ENCODE peak calls at places on chromosomes 6 and 20, in four cellular contexts. Q is astrocyte, F is HCT116, K is tibial artery. G is an unnamed sample.

GRCh38 chr6:12483712-12484111 is 193.6 kb downstream of the EDN1 start:
- DNase-seq in K (no peak), Q (peak; percentile 99), F (peak; percentile 77), G (peak; percentile 88)

GRCh38 chr20:47568019-47568418 is 66.3 kb downstream of the NCOA3 start:
- DNase-seq in F (no peak), Q (peak; percentile 99), K (no peak), G (no peak)

GRCh38 chr6:27214126-27214601 is 33.3 kb upstream of the PRSS16 start:
- DNase-seq in K (no peak), F (no peak), Q (no peak), G (no peak)

GRCh38 chr6:41563060-41563776 is 17.0 kb downstream of the FOXP4 start:
- DNase-seq in Q (no peak), F (no peak), K (no peak), G (no peak)

GRCh38 chr20:64199395-64199794 is 35.1 kb downstream of the MYT1 start:
- DNase-seq in K (no peak), Q (no peak), F (no peak), G (no peak)

GRCh38 chr6:167214216-167214615 is 56.4 kb upstream of the GPR31 start:
- DNase-seq in Q (no peak), F (no peak), K (no peak), G (no peak)

GRCh38 chr20:46974669-46975434 is 80.2 kb downstream of the EYA2 start:
- DNase-seq in Q (no peak), K (no peak), F (no peak), G (no peak)

GRCh38 chr6:162631546-162631945 is 96.0 kb downstream of the PRKN start:
- DNase-seq in Q (no peak), K (no peak), F (no peak), G (no peak)

GRCh38 chr6:4607026-4607704 is 169.0 kb upstream of the CDYL start:
- DNase-seq in K (peak; percentile 73), F (peak; percentile 53), Q (peak; percentile 97), G (peak; percentile 34)

GRCh38 chr6:137001287-137001976 is 43.3 kb downstream of the IL20RA start:
- DNase-seq in K (no peak), Q (peak; percentile 15), F (peak; percentile 74), G (no peak)

GRCh38 chr6:116665464-116665863 is 3.1 kb downstream of the ZUP1 start:
- DNase-seq in K (no peak), F (no peak), Q (no peak), G (no peak)

GRCh38 chr6:130708338-130708737 is 118.9 kb upstream of the SMLR1 start:
- DNase-seq in F (no peak), Q (no peak), K (no peak), G (peak; percentile 44)

GRCh38 chr6:100906325-100906724 is 25.2 kb upstream of the ASCC3 start:
- DNase-seq in K (no peak), Q (no peak), F (no peak), G (no peak)

GRCh38 chr20:34984756-34985261 is 29.1 kb downstream of the MYH7B start:
- DNase-seq in K (no peak), Q (no peak), F (no peak), G (no peak)

GRCh38 chr6:6811151-6812002 is 222.9 kb downstream of the LY86 start:
- DNase-seq in F (peak; percentile 100), K (no peak), Q (peak; percentile 70), G (peak; percentile 98)

GRCh38 chr6:1538348-1538747 is 71.4 kb upstream of the FOXC1 start:
- DNase-seq in F (no peak), Q (no peak), K (no peak), G (no peak)

GRCh38 chr6:3419624-3420272 is 37.1 kb downstream of the SLC22A23 start:
- DNase-seq in F (no peak), K (no peak), Q (peak; percentile 76), G (no peak)

GRCh38 chr6:484729-485111 is 93.2 kb downstream of the IRF4 start:
- DNase-seq in F (no peak), Q (no peak), K (no peak), G (no peak)

GRCh38 chr20:37564388-37565133 is 36.9 kb upstream of the BLCAP start:
- DNase-seq in Q (no peak), K (peak; percentile 46), F (no peak), G (no peak)

GRCh38 chr6:26304213-26305096 is 60.5 kb upstream of the BTN3A2 start:
- DNase-seq in Q (peak; percentile 46), F (peak; percentile 81), K (no peak), G (no peak)

DNA sequence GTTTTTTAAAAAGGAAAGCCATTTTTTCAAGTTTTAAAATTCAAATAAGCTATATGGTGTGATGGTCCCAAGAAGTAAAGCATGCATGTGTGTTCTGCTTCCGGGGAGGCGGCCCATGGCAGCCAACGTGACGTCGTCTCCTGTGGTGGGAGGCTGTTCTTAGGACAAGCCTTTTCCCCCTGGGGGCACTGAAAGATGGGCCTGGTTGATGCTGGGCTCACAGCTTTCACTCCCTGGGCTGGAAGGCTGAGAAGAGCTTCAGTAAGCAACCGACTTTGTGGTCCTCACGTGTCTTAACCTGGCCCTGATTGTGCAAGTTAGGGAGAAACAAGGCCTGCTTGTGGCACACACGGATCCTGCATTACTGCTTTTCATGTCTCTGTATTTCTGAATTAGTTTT is 84.1 kb downstream of the SMOC2 start:
- DNase-seq in Q (no peak), F (no peak), K (no peak), G (no peak)
- H3K27ac ChIP-seq in Q (no peak overlapping the region), F (no peak overlapping the region), K (peak overlapping the region; percentile 81), G (no peak overlapping the region)

DNA sequence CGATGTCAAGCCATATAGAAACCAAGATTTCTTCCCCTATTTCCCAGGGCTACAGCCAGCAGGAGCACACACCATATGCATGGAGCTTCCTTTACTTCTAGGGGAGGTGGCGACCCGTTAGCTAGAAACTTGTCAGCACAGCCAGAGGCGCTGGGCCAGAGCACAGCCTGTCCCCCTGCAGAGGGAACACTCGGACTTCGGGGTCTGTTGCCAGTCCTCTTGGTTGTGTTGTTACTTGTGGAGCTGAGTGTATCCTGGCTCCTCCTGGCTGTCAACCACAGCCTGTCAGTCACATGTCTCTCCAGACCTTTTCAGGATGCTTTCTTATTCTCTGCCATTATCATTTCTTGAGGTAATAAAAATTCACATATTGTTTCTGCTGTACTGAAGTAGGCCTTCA is 57.6 kb upstream of the TRAF3IP2 start:
- DNase-seq in F (no peak), Q (no peak), K (peak; percentile 82), G (no peak)
- H3K27ac ChIP-seq in F (no peak overlapping the region), Q (no peak overlapping the region), K (peak overlapping the region; percentile 18), G (no peak overlapping the region)

GRCh38 chr6:20681243-20681684 is 147.0 kb downstream of the CDKAL1 start:
- DNase-seq in K (no peak), F (no peak), Q (no peak), G (no peak)
- H3K27ac ChIP-seq in K (no peak overlapping the region), F (no peak overlapping the region), Q (no peak overlapping the region), G (no peak overlapping the region)

GRCh38 chr6:34663371-34663770 is 33.2 kb downstream of the ILRUN start:
- DNase-seq in F (no peak), K (no peak), Q (no peak), G (no peak)
- H3K27ac ChIP-seq in F (no peak overlapping the region), K (no peak overlapping the region), Q (no peak overlapping the region), G (peak overlapping the region; percentile 54)

DNA sequence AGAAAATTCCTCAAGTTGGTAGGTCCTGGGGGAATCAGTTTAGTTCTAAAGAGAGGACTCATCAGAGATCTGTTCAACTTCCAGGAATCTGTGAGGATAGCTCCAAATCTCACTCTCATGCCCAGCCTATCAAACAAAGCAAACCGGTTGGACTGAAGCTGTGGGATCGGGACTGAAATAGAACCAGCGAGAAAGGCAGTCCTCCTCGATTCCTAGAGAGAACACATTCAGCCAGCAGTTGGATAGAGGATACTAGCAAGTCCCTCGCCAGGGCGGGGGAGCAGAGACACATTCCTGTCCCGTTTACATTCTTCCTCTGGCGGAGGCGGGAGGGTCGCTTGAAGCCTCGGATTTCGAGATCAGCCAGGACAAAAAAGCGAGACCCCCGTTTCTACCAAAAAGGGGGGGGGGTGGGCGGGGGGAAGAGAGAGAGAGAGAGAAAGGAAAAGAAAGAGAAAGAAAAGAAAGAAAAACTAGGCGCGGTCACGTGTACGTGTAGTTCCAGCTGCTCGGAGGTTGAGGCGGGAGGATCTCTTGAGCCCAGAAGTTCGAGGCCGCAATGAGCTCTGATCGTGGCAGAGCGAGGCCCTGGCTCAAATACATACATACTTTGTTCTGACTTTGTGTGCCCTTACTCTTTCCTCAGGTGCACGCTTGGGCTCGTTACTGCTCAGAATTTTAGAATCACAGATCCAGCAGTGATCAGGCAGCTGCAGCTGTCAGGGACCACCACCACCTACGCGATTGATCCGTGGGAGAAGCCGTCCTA is 19.5 kb downstream of the ZNF311 start:
- DNase-seq in F (peak; percentile 92), K (peak; percentile 88), Q (peak; percentile 97), G (peak; percentile 93)
- H3K27ac ChIP-seq in F (peak overlapping the region; percentile 20), K (peak overlapping the region; percentile 69), Q (peak overlapping the region; percentile 35), G (peak overlapping the region; percentile 92)